ENCODE peak calls at places on chromosomes 12 and 14, in nine cellular contexts. H is esophagus muscularis mucosa, P is A549, K is ovary, Z is suprapubic skin, G is GM12878, B is transverse colon, I is tibial nerve, E is stomach. Y is an unnamed sample.

GRCh38 chr12:92707926-92708325 is 5.1 kb downstream of the PLEKHG7 start:
- DNase-seq in H (no peak), P (no peak), K (no peak), Z (no peak), G (no peak), B (no peak), I (no peak), E (no peak), Y (no peak)

GRCh38 chr12:98752726-98753125 is 107.6 kb downstream of the APAF1 start:
- DNase-seq in H (no peak), P (peak), K (no peak), Z (no peak), G (no peak), B (no peak), I (no peak), E (no peak), Y (no peak)

GRCh38 chr12:71870409-71870808 is 30.9 kb downstream of the TBC1D15 start:
- DNase-seq in H (no peak), P (no peak), K (no peak), Z (no peak), G (peak), B (no peak), I (no peak), E (no peak), Y (no peak)

GRCh38 chr12:19462441-19462840 is 23.1 kb downstream of the AEBP2 start:
- DNase-seq in H (no peak), P (no peak), K (no peak), Z (no peak), G (no peak), B (no peak), I (no peak), E (no peak), Y (no peak)

GRCh38 chr12:110896559-110896958 is 23.8 kb downstream of the MYL2 start:
- DNase-seq in H (no peak), P (no peak), K (no peak), Z (no peak), G (no peak), B (no peak), I (no peak), E (no peak), Y (no peak)

GRCh38 chr12:122197612-122197966 is 5.9 kb upstream of the B3GNT4 start:
- DNase-seq in H (no peak), P (no peak), K (no peak), Z (no peak), G (no peak), B (no peak), I (no peak), E (no peak), Y (no peak)

GRCh38 chr14:101600336-101600890 is 39.1 kb downstream of the DIO3 start:
- DNase-seq in H (peak), P (no peak), K (no peak), Z (no peak), G (no peak), B (no peak), I (no peak), E (no peak), Y (no peak)

GRCh38 chr12:45314770-45315169 is 98.9 kb downstream of the ANO6 start:
- DNase-seq in H (no peak), P (no peak), K (no peak), Z (no peak), G (no peak), B (no peak), I (no peak), E (no peak), Y (no peak)

GRCh38 chr12:46657416-46658411 is 168.1 kb downstream of the SLC38A4 start:
- DNase-seq in H (no peak), P (no peak), K (no peak), Z (no peak), G (no peak), B (no peak), I (no peak), E (no peak), Y (no peak)

GRCh38 chr12:65740873-65741600 is 83.2 kb upstream of the HMGA2 start:
- DNase-seq in H (no peak), P (peak), K (peak), Z (peak), G (no peak), B (peak), I (peak), E (peak), Y (peak)

GRCh38 chr14:45135181-45135580 is 549 bp upstream of the FANCM start:
- DNase-seq in H (no peak), P (no peak), K (no peak), Z (no peak), G (no peak), B (no peak), I (no peak), E (no peak), Y (no peak)

GRCh38 chr12:49909826-49910225 is 6.1 kb upstream of the FAIM2 start:
- DNase-seq in H (no peak), P (no peak), K (no peak), Z (peak), G (no peak), B (no peak), I (no peak), E (peak), Y (no peak)

GRCh38 chr14:63486729-63487128 is 56.4 kb downstream of the PPP2R5E start:
- DNase-seq in H (no peak), P (no peak), K (no peak), Z (no peak), G (no peak), B (no peak), I (no peak), E (no peak), Y (no peak)

GRCh38 chr14:81511110-81511900 is 22.3 kb downstream of the SEL1L start:
- DNase-seq in H (no peak), P (no peak), K (no peak), Z (no peak), G (no peak), B (no peak), I (no peak), E (no peak), Y (no peak)

GRCh38 chr14:52987042-52987441 is 36.2 kb upstream of the FERMT2 start:
- DNase-seq in H (no peak), P (no peak), K (no peak), Z (no peak), G (no peak), B (no peak), I (no peak), E (no peak), Y (no peak)

GRCh38 chr14:90275455-90275814 is 19.1 kb downstream of the PSMC1 start:
- DNase-seq in H (no peak), P (no peak), K (no peak), Z (no peak), G (no peak), B (no peak), I (no peak), E (no peak), Y (no peak)

GRCh38 chr12:15933751-15934150 is 22.6 kb downstream of the DERA start:
- DNase-seq in H (no peak), P (no peak), K (no peak), Z (no peak), G (no peak), B (no peak), I (no peak), E (no peak), Y (no peak)

GRCh38 chr14:55580401-55581010 is 499 bp downstream of the KTN1 start:
- DNase-seq in H (no peak), P (peak), K (peak), Z (peak), G (no peak), B (peak), I (no peak), E (peak), Y (peak)

GRCh38 chr12:64612843-64613242 is 2.5 kb downstream of the RASSF3 start:
- DNase-seq in H (no peak), P (no peak), K (no peak), Z (no peak), G (no peak), B (no peak), I (no peak), E (no peak), Y (no peak)

GRCh38 chr12:29534935-29535334 is 37.4 kb upstream of the OVCH1 start:
- DNase-seq in H (no peak), P (no peak), K (no peak), Z (no peak), G (no peak), B (no peak), I (no peak), E (no peak), Y (no peak)

GRCh38 chr14:23430733-23431105 is 4.7 kb downstream of the MYH7 start:
- DNase-seq in H (no peak), P (no peak), K (no peak), Z (peak), G (no peak), B (no peak), I (no peak), E (no peak), Y (peak)

GRCh38 chr12:23099604-23100003 is 474.6 kb downstream of the ETNK1 start:
- DNase-seq in H (no peak), P (no peak), K (no peak), Z (no peak), G (no peak), B (no peak), I (no peak), E (no peak), Y (no peak)

GRCh38 chr12:89960607-89961394 is 252.2 kb upstream of the ATP2B1 start:
- DNase-seq in H (no peak), P (no peak), K (no peak), Z (no peak), G (no peak), B (peak), I (no peak), E (no peak), Y (no peak)

GRCh38 chr14:55847766-55848165 is 267.8 kb downstream of the KTN1 start:
- DNase-seq in H (no peak), P (no peak), K (no peak), Z (no peak), G (no peak), B (no peak), I (no peak), E (no peak), Y (no peak)

GRCh38 chr14:96368534-96368933 is 5.2 kb downstream of the GSKIP start:
- DNase-seq in H (no peak), P (no peak), K (no peak), Z (no peak), G (no peak), B (no peak), I (no peak), E (no peak), Y (no peak)

GRCh38 chr12:113405687-113406086 is 2.0 kb upstream of the SDS start:
- DNase-seq in H (no peak), P (no peak), K (no peak), Z (no peak), G (no peak), B (no peak), I (no peak), E (no peak), Y (no peak)

GRCh38 chr14:92945959-92946846 is 23.3 kb downstream of the CHGA start:
- DNase-seq in H (no peak), P (peak), K (peak), Z (peak), G (no peak), B (peak), I (peak), E (peak), Y (peak)

GRCh38 chr14:34920339-34920738 is 45.2 kb upstream of the BAZ1A start:
- DNase-seq in H (no peak), P (peak), K (no peak), Z (no peak), G (no peak), B (no peak), I (no peak), E (no peak), Y (no peak)

GRCh38 chr12:55687746-55688145 is 20.0 kb downstream of the ITGA7 start:
- DNase-seq in H (no peak), P (no peak), K (no peak), Z (no peak), G (no peak), B (no peak), I (no peak), E (no peak), Y (peak)

GRCh38 chr12:122190842-122191668 is 8.1 kb downstream of the LRRC43 start:
- DNase-seq in H (no peak), P (peak), K (no peak), Z (no peak), G (peak), B (peak), I (no peak), E (peak), Y (no peak)

GRCh38 chr12:75636607-75637006 is 125.2 kb upstream of the KRR1 start:
- DNase-seq in H (no peak), P (no peak), K (no peak), Z (no peak), G (no peak), B (no peak), I (no peak), E (no peak), Y (no peak)

GRCh38 chr12:12901158-12901791 is 9.9 kb downstream of the GPRC5A start:
- DNase-seq in H (no peak), P (peak), K (peak), Z (peak), G (no peak), B (peak), I (no peak), E (no peak), Y (peak)

GRCh38 chr12:62627181-62627580 is 160.6 kb downstream of the MON2 start:
- DNase-seq in H (peak), P (no peak), K (no peak), Z (no peak), G (no peak), B (no peak), I (no peak), E (no peak), Y (no peak)

GRCh38 chr12:17235996-17236395 is 630.0 kb upstream of the LMO3 start:
- DNase-seq in H (no peak), P (no peak), K (no peak), Z (no peak), G (no peak), B (no peak), I (no peak), E (no peak), Y (no peak)

GRCh38 chr12:113347892-113348291 is 10.5 kb upstream of the PLBD2 start:
- DNase-seq in H (no peak), P (no peak), K (no peak), Z (no peak), G (no peak), B (no peak), I (no peak), E (no peak), Y (no peak)

GRCh38 chr14:80942158-80942738 is 710 bp upstream of the CEP128 start:
- DNase-seq in H (no peak), P (no peak), K (no peak), Z (no peak), G (no peak), B (no peak), I (no peak), E (no peak), Y (no peak)

GRCh38 chr12:78087363-78087675 is 256.6 kb downstream of the NAV3 start:
- DNase-seq in H (no peak), P (no peak), K (no peak), Z (no peak), G (no peak), B (no peak), I (no peak), E (no peak), Y (no peak)

GRCh38 chr12:31206038-31206670 is 119.8 kb downstream of the SINHCAF start:
- DNase-seq in H (peak), P (no peak), K (no peak), Z (no peak), G (no peak), B (no peak), I (no peak), E (no peak), Y (peak)

DNA sequence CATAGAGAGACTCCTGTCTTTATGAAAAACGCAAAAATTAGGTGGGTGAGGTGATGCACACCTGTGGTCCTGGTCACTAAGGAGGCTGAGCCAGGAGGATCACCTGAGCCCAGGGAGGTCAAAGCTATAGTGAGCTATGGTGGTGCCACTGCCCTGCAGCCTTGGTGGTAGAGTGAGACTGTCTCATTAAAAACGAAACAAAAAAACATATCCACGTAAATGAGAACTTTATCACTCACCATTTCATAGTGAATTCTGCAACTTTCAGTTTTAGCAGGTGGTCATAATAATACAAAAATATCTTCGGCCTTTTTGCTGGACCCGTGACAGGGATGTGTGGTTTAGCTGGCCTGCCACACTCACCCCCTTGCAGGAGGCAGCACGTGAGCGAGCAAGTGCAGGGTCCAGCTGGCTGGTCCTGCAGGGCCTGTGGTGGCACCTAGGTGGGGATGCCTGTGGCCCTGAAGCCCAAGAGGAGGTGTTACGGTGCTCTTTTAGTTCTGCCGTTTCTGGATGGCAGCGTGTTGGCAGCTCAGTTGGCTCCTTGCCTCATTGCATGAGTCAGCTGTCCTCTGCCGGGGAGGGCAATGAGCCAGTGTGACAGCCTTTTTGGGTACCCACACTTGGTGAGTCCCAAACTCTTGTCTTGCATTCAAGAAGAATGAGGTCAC is 1330.7 kb upstream of the TMEM132C start:
- DNase-seq in H (peak), P (peak), K (no peak), Z (no peak), G (peak), B (peak), I (no peak), E (no peak), Y (peak)
- TF ChIP-seq EP300 in H (no peak), P (no peak), K (no peak), Z (no peak), G (no peak), B (no peak), I (no peak), E (no peak), Y (no peak)

GRCh38 chr12:6872073-6873048 is 742 bp downstream of the SPSB2 start:
- DNase-seq in H (no peak), P (peak), K (peak), Z (peak), G (peak), B (peak), I (peak), E (peak), Y (peak)
- TF ChIP-seq POLR2A in H (no peak), P (peak), K (no peak), Z (no peak), G (peak), B (no peak), I (no peak), E (no peak), Y (no peak)

GRCh38 chr12:57744194-57744776 is 554 bp upstream of the TSPAN31 start:
- DNase-seq in H (peak), P (peak), K (peak), Z (peak), G (peak), B (peak), I (peak), E (peak), Y (peak)
- TF ChIP-seq EP300 in H (peak), P (no peak), K (no peak), Z (no peak), G (no peak), B (no peak), I (no peak), E (peak), Y (no peak)

GRCh38 chr14:67816326-67817009 is at the start of gene ZFYVE26:
- DNase-seq in H (peak), P (peak), K (peak), Z (peak), G (peak), B (peak), I (peak), E (peak), Y (peak)
- TF ChIP-seq POLR2A in H (no peak), P (peak), K (peak), Z (peak), G (peak), B (peak), I (peak), E (no peak), Y (no peak)

GRCh38 chr12:4909397-4909733 is 340 bp upstream of the KCNA1 start:
- DNase-seq in H (peak), P (no peak), K (no peak), Z (no peak), G (no peak), B (no peak), I (no peak), E (no peak), Y (no peak)

GRCh38 chr12:4909734-4910501 is at the start of gene KCNA1:
- DNase-seq in H (peak), P (no peak), K (no peak), Z (no peak), G (no peak), B (no peak), I (no peak), E (no peak), Y (peak)

GRCh38 chr12:4910502-4911315 is 1.0 kb downstream of the KCNA1 start:
- DNase-seq in H (peak), P (no peak), K (no peak), Z (no peak), G (no peak), B (no peak), I (no peak), E (no peak), Y (no peak)

GRCh38 chr12:4911316-4911994 is 1.8 kb downstream of the KCNA1 start:
- DNase-seq in H (peak), P (no peak), K (no peak), Z (no peak), G (no peak), B (no peak), I (no peak), E (no peak), Y (peak)

GRCh38 chr12:4908694-4909396 is 860 bp upstream of the KCNA1 start:
- DNase-seq in H (peak), P (no peak), K (no peak), Z (no peak), G (no peak), B (no peak), I (no peak), E (no peak), Y (peak)
- TF ChIP-seq EP300 in H (no peak), P (no peak), K (no peak), Z (no peak), G (no peak), B (no peak), I (no peak), E (no peak), Y (no peak)

GRCh38 chr12:53624956-53625355 is 1.2 kb downstream of the ATF7 start:
- DNase-seq in H (peak), P (no peak), K (no peak), Z (no peak), G (no peak), B (no peak), I (no peak), E (no peak), Y (no peak)

GRCh38 chr12:53623986-53624385 is 2.2 kb downstream of the ATF7 start:
- DNase-seq in H (no peak), P (no peak), K (peak), Z (no peak), G (no peak), B (no peak), I (no peak), E (no peak), Y (no peak)

GRCh38 chr12:53624453-53624852 is 1.7 kb downstream of the ATF7 start:
- DNase-seq in H (no peak), P (no peak), K (no peak), Z (no peak), G (no peak), B (no peak), I (no peak), E (no peak), Y (no peak)

GRCh38 chr12:53622724-53623123 is 3.5 kb downstream of the ATF7 start:
- DNase-seq in H (no peak), P (no peak), K (no peak), Z (no peak), G (no peak), B (no peak), I (no peak), E (no peak), Y (no peak)

GRCh38 chr12:53623526-53623925 is 2.7 kb downstream of the ATF7 start:
- DNase-seq in H (no peak), P (peak), K (no peak), Z (no peak), G (no peak), B (no peak), I (no peak), E (no peak), Y (no peak)
- TF ChIP-seq POLR2A in H (no peak), P (no peak), K (no peak), Z (no peak), G (no peak), B (no peak), I (peak), E (no peak), Y (peak)

GRCh38 chr14:100118377-100119011 is 41.0 kb downstream of the DEGS2 start:
- DNase-seq in H (no peak), P (no peak), K (no peak), Z (no peak), G (no peak), B (no peak), I (no peak), E (no peak), Y (no peak)

GRCh38 chr14:100117026-100117425 is 42.4 kb downstream of the DEGS2 start:
- DNase-seq in H (no peak), P (no peak), K (no peak), Z (no peak), G (no peak), B (no peak), I (no peak), E (no peak), Y (no peak)

GRCh38 chr14:100117647-100118376 is 41.6 kb downstream of the DEGS2 start:
- DNase-seq in H (no peak), P (no peak), K (no peak), Z (no peak), G (no peak), B (peak), I (no peak), E (no peak), Y (no peak)

GRCh38 chr14:100120522-100121269 is 38.7 kb downstream of the DEGS2 start:
- DNase-seq in H (no peak), P (no peak), K (no peak), Z (no peak), G (no peak), B (no peak), I (no peak), E (no peak), Y (no peak)

GRCh38 chr14:100119251-100119650 is 40.2 kb downstream of the DEGS2 start:
- DNase-seq in H (no peak), P (no peak), K (no peak), Z (no peak), G (no peak), B (no peak), I (no peak), E (no peak), Y (no peak)
- TF ChIP-seq EP300 in H (no peak), P (no peak), K (no peak), Z (no peak), G (no peak), B (no peak), I (no peak), E (no peak), Y (no peak)

Y was measured in sigmoid colon.